ENCODE peak calls at places on chromosome 12, in four cellular contexts. W is stimulated activated CD8-positive, alpha-beta memory T cell treated with anti-CD3 and anti-CD28 coated beads, Interleukin-4, amount 100 ng/mL, for 24 hours; X is epithelial cell of esophagus; K is GOT3. C is an unnamed sample.

GRCh38 chr12:132357623-132358186 is 28.3 kb upstream of the GALNT9 start:
- DNase-seq in W (no peak), K (no peak), X (no peak), C (no peak)

GRCh38 chr12:44127966-44128365 is 292.1 kb downstream of the TMEM117 start:
- DNase-seq in X (no peak), W (no peak), K (no peak), C (no peak)

GRCh38 chr12:79643821-79644220 is 46.9 kb downstream of the PAWR start:
- DNase-seq in W (no peak), X (no peak), K (no peak), C (no peak)

GRCh38 chr12:41521872-41522379 is 333.8 kb downstream of the PDZRN4 start:
- DNase-seq in X (peak), K (no peak), W (no peak), C (no peak)

GRCh38 chr12:53300187-53300586 is 692 bp downstream of the MYG1 start:
- DNase-seq in W (no peak), K (no peak), X (peak), C (no peak)

GRCh38 chr12:115002434-115002833 is 318.5 kb upstream of the TBX3 start:
- DNase-seq in W (no peak), K (no peak), X (no peak), C (no peak)

GRCh38 chr12:10363922-10364838 is 25.7 kb downstream of the KLRK1 start:
- DNase-seq in K (no peak), W (no peak), X (peak), C (peak)

GRCh38 chr12:41476499-41476898 is 288.4 kb downstream of the PDZRN4 start:
- DNase-seq in K (no peak), W (no peak), X (no peak), C (no peak)

GRCh38 chr12:53044052-53044581 is 5.7 kb upstream of the TNS2 start:
- DNase-seq in K (no peak), X (no peak), W (no peak), C (no peak)

GRCh38 chr12:68913682-68914081 is 19.3 kb downstream of the CPM start:
- DNase-seq in X (no peak), W (no peak), K (no peak), C (no peak)

C was measured in ovary.